ENCODE peak calls at places on chromosome 5, in nine cellular contexts. B is T-cell; Y is RPMI8226; F is activated T-cell treated with anti-CD3 and anti-CD28 coated beads for 1 hour; D is stimulated activated CD4-positive, alpha-beta T cell treated with anti-CD3 and anti-CD28 coated beads, TNF-alpha, amount 100 ng/mL, for 1 hour; A is left ventricle myocardium superior; S is Right ventricle myocardium superior; C is NCI-H510A; Q is iris pigment epithelial cell. G is an unnamed sample.
A peak's percentile ranks its signal among the peaks of the same experiment; 100 is the strongest.

GRCh38 chr5:144040615-144041394 is 129.7 kb downstream of the YIPF5 start:
- DNase-seq in B (no peak), Y (no peak), F (no peak), D (no peak), A (no peak), S (no peak), C (no peak), Q (no peak), G (no peak)

GRCh38 chr5:150557507-150557872 is 49.6 kb downstream of the NDST1 start:
- DNase-seq in B (no peak), Y (no peak), F (no peak), D (no peak), A (no peak), S (no peak), C (no peak), Q (no peak), G (no peak)

GRCh38 chr5:152560508-152561137 is 155.5 kb upstream of the NMUR2 start:
- DNase-seq in B (no peak), Y (peak; percentile 53), F (no peak), D (no peak), A (peak; percentile 81), S (peak; percentile 74), C (peak; percentile 6), Q (peak; percentile 51), G (peak; percentile 32)

GRCh38 chr5:125413861-125414260 is 667.4 kb upstream of the ZNF608 start:
- DNase-seq in B (no peak), Y (no peak), F (no peak), D (no peak), A (no peak), S (no peak), C (no peak), Q (no peak), G (no peak)

GRCh38 chr5:57889558-57889957 is 406.9 kb upstream of the ACTBL2 start:
- DNase-seq in B (no peak), Y (no peak), F (no peak), D (no peak), A (no peak), S (no peak), C (no peak), Q (peak; percentile 80), G (peak; percentile 99)

GRCh38 chr5:147040856-147041255 is 162.3 kb upstream of the PPP2R2B start:
- DNase-seq in B (no peak), Y (no peak), F (no peak), D (no peak), A (no peak), S (no peak), C (no peak), Q (no peak), G (no peak)

GRCh38 chr5:1140188-1140817 is 28.4 kb upstream of the SLC12A7 start:
- DNase-seq in B (peak; percentile 82), Y (peak; percentile 94), F (peak; percentile 79), D (peak; percentile 77), A (peak; percentile 92), S (peak; percentile 89), C (peak; percentile 96), Q (peak; percentile 43), G (peak; percentile 56)

GRCh38 chr5:61342066-61342465 is 10.0 kb downstream of the ZSWIM6 start:
- DNase-seq in B (no peak), Y (no peak), F (no peak), D (no peak), A (no peak), S (no peak), C (no peak), Q (peak; percentile 74), G (peak; percentile 92)

GRCh38 chr5:140557136-140557805 is at the start of gene SRA1:
- DNase-seq in B (peak; percentile 74), Y (peak; percentile 94), F (peak; percentile 65), D (peak; percentile 55), A (peak; percentile 97), S (peak; percentile 97), C (peak; percentile 77), Q (peak; percentile 92), G (peak; percentile 90)

GRCh38 chr5:93307557-93307956 is 273.5 kb downstream of the NR2F1-AS1 start:
- DNase-seq in B (no peak), Y (no peak), F (no peak), D (no peak), A (no peak), S (no peak), C (no peak), Q (peak; percentile 80), G (peak; percentile 53)

GRCh38 chr5:54247226-54247625 is 63.1 kb downstream of the ARL15 start:
- DNase-seq in B (no peak), Y (no peak), F (no peak), D (no peak), A (no peak), S (no peak), C (no peak), Q (no peak), G (no peak)

GRCh38 chr5:170747357-170747756 is 36.2 kb upstream of the GABRP start:
- DNase-seq in B (no peak), Y (no peak), F (no peak), D (no peak), A (peak; percentile 88), S (peak; percentile 82), C (no peak), Q (no peak), G (no peak)

GRCh38 chr5:148374693-148375360 is 8.9 kb upstream of the FBXO38 start:
- DNase-seq in B (peak; percentile 7), Y (peak; percentile 63), F (no peak), D (no peak), A (no peak), S (no peak), C (peak; percentile 20), Q (peak; percentile 78), G (peak; percentile 46)

GRCh38 chr5:160064441-160064840 is 54.8 kb downstream of the PWWP2A start:
- DNase-seq in B (no peak), Y (no peak), F (no peak), D (no peak), A (peak; percentile 60), S (peak; percentile 45), C (no peak), Q (no peak), G (no peak)

GRCh38 chr5:159463590-159464321 is 133.5 kb upstream of the IL12B start:
- DNase-seq in B (no peak), Y (no peak), F (no peak), D (no peak), A (no peak), S (no peak), C (no peak), Q (peak; percentile 68), G (peak; percentile 78)

GRCh38 chr5:175109058-175109755 is 334.8 kb downstream of the DRD1 start:
- DNase-seq in B (no peak), Y (no peak), F (no peak), D (no peak), A (no peak), S (no peak), C (no peak), Q (no peak), G (no peak)